ENCODE peak calls at places on chromosome 3, in nine cellular contexts. F, G, E, N, R, Z, U, T and V are unnamed samples.

GRCh38 chr3:101351834-101352233 is 31.5 kb upstream of the IMPG2 start:
- DNase-seq in N (no peak), F (no peak), R (no peak), E (no peak), G (no peak), U (no peak), Z (no peak), T (no peak), V (no peak)

GRCh38 chr3:13379191-13379830 is 40.8 kb downstream of the NUP210 start:
- DNase-seq in N (no peak), Z (no peak), U (no peak), R (no peak), E (no peak), F (no peak), T (no peak), G (no peak), V (no peak)

GRCh38 chr3:54632834-54633233 is 295.0 kb downstream of the LRTM1 start:
- DNase-seq in T (no peak), U (no peak), R (no peak), Z (no peak), E (no peak), F (no peak), N (no peak), G (no peak), V (no peak)

GRCh38 chr3:122774564-122774963 is 19.1 kb downstream of the HSPBAP1 start:
- DNase-seq in Z (no peak), F (no peak), N (no peak), T (no peak), E (no peak), R (no peak), G (no peak), U (no peak), V (no peak)

GRCh38 chr3:122609798-122610559 is 32.5 kb downstream of the PARP15 start:
- DNase-seq in N (no peak), U (no peak), E (no peak), T (no peak), G (no peak), F (peak; percentile 37), R (peak; percentile 12), Z (no peak), V (no peak)

GRCh38 chr3:10600159-10601125 is 95.1 kb upstream of the ATP2B2 start:
- DNase-seq in U (no peak), G (no peak), T (no peak), Z (peak; percentile 44), R (no peak), E (no peak), N (no peak), F (no peak), V (no peak)

GRCh38 chr3:180375831-180376230 is 226.1 kb upstream of the TTC14 start:
- DNase-seq in U (no peak), Z (no peak), T (no peak), E (no peak), N (no peak), G (no peak), F (no peak), R (no peak), V (no peak)

GRCh38 chr3:144018776-144019175 is 47.2 kb downstream of the DIPK2A start:
- DNase-seq in E (no peak), U (no peak), G (no peak), Z (no peak), F (no peak), R (no peak), N (no peak), T (no peak), V (no peak)